ENCODE peak calls at places on chromosomes 13 and 19, in ten cellular contexts. One of them, this sample, is unnamed.

GRCh38 chr19:46296722-46297431 is at the start of gene HIF3A:
- DNase-seq in stimulated activated CD4-positive, alpha-beta T cell treated with anti-CD3 and anti-CD28 coated beads, Interleukin-4, amount 100 ng/mL, for 24 hours: no peak
- DNase-seq in cardiac muscle cell: peak; percentile 85
- DNase-seq in left ventricle myocardium inferior: peak; percentile 67
- DNase-seq in activated gamma-delta T cell treated with Interleukin-2 at 50 U/mL for 16 hours: no peak
- DNase-seq in kidney glomerular epithelial cell: no peak
- DNase-seq in H54: no peak
- DNase-seq in substantia nigra: no peak
- DNase-seq in GM10248: no peak
- DNase-seq in psoas muscle: no peak
- DNase-seq in this sample: no peak

GRCh38 chr19:43534811-43535761 is 2.1 kb downstream of the ZNF575 start:
- DNase-seq in stimulated activated CD4-positive, alpha-beta T cell treated with anti-CD3 and anti-CD28 coated beads, Interleukin-4, amount 100 ng/mL, for 24 hours: peak; percentile 25
- DNase-seq in cardiac muscle cell: peak; percentile 79
- DNase-seq in left ventricle myocardium inferior: peak; percentile 70
- DNase-seq in activated gamma-delta T cell treated with Interleukin-2 at 50 U/mL for 16 hours: peak; percentile 44
- DNase-seq in kidney glomerular epithelial cell: no peak
- DNase-seq in H54: no peak
- DNase-seq in substantia nigra: no peak
- DNase-seq in GM10248: peak; percentile 39
- DNase-seq in psoas muscle: peak; percentile 72
- DNase-seq in this sample: no peak

GRCh38 chr13:52736891-52737290 is 2.7 kb downstream of the CNMD start:
- DNase-seq in stimulated activated CD4-positive, alpha-beta T cell treated with anti-CD3 and anti-CD28 coated beads, Interleukin-4, amount 100 ng/mL, for 24 hours: no peak
- DNase-seq in cardiac muscle cell: no peak
- DNase-seq in left ventricle myocardium inferior: no peak
- DNase-seq in activated gamma-delta T cell treated with Interleukin-2 at 50 U/mL for 16 hours: no peak
- DNase-seq in kidney glomerular epithelial cell: no peak
- DNase-seq in H54: no peak
- DNase-seq in substantia nigra: no peak
- DNase-seq in GM10248: no peak
- DNase-seq in psoas muscle: no peak
- DNase-seq in this sample: no peak

GRCh38 chr19:20197747-20198146 is 30.7 kb downstream of the ZNF486 start:
- DNase-seq in stimulated activated CD4-positive, alpha-beta T cell treated with anti-CD3 and anti-CD28 coated beads, Interleukin-4, amount 100 ng/mL, for 24 hours: no peak
- DNase-seq in cardiac muscle cell: no peak
- DNase-seq in left ventricle myocardium inferior: no peak
- DNase-seq in activated gamma-delta T cell treated with Interleukin-2 at 50 U/mL for 16 hours: no peak
- DNase-seq in kidney glomerular epithelial cell: no peak
- DNase-seq in H54: no peak
- DNase-seq in substantia nigra: no peak
- DNase-seq in GM10248: no peak
- DNase-seq in psoas muscle: no peak
- DNase-seq in this sample: peak; percentile 8

GRCh38 chr13:70747305-70747704 is 639.1 kb upstream of the KLHL1 start:
- DNase-seq in stimulated activated CD4-positive, alpha-beta T cell treated with anti-CD3 and anti-CD28 coated beads, Interleukin-4, amount 100 ng/mL, for 24 hours: no peak
- DNase-seq in cardiac muscle cell: no peak
- DNase-seq in left ventricle myocardium inferior: no peak
- DNase-seq in activated gamma-delta T cell treated with Interleukin-2 at 50 U/mL for 16 hours: no peak
- DNase-seq in kidney glomerular epithelial cell: no peak
- DNase-seq in H54: no peak
- DNase-seq in substantia nigra: no peak
- DNase-seq in GM10248: no peak
- DNase-seq in psoas muscle: no peak
- DNase-seq in this sample: no peak

GRCh38 chr19:52566588-52566987 is 3.5 kb upstream of the ZNF701 start:
- DNase-seq in stimulated activated CD4-positive, alpha-beta T cell treated with anti-CD3 and anti-CD28 coated beads, Interleukin-4, amount 100 ng/mL, for 24 hours: no peak
- DNase-seq in cardiac muscle cell: peak; percentile 14
- DNase-seq in left ventricle myocardium inferior: no peak
- DNase-seq in activated gamma-delta T cell treated with Interleukin-2 at 50 U/mL for 16 hours: no peak
- DNase-seq in kidney glomerular epithelial cell: no peak
- DNase-seq in H54: peak; percentile 39
- DNase-seq in substantia nigra: no peak
- DNase-seq in GM10248: no peak
- DNase-seq in psoas muscle: no peak
- DNase-seq in this sample: peak; percentile 68

GRCh38 chr13:79679334-79679733 is 198.4 kb downstream of the NDFIP2 start:
- DNase-seq in stimulated activated CD4-positive, alpha-beta T cell treated with anti-CD3 and anti-CD28 coated beads, Interleukin-4, amount 100 ng/mL, for 24 hours: peak; percentile 30
- DNase-seq in cardiac muscle cell: peak; percentile 84
- DNase-seq in left ventricle myocardium inferior: peak; percentile 51
- DNase-seq in activated gamma-delta T cell treated with Interleukin-2 at 50 U/mL for 16 hours: peak; percentile 38
- DNase-seq in kidney glomerular epithelial cell: peak; percentile 72
- DNase-seq in H54: peak; percentile 9
- DNase-seq in substantia nigra: no peak
- DNase-seq in GM10248: peak; percentile 12
- DNase-seq in psoas muscle: peak; percentile 57
- DNase-seq in this sample: peak; percentile 28

GRCh38 chr13:114042066-114042815 is 68.4 kb upstream of the C13orf46 start:
- DNase-seq in stimulated activated CD4-positive, alpha-beta T cell treated with anti-CD3 and anti-CD28 coated beads, Interleukin-4, amount 100 ng/mL, for 24 hours: no peak
- DNase-seq in cardiac muscle cell: no peak
- DNase-seq in left ventricle myocardium inferior: no peak
- DNase-seq in activated gamma-delta T cell treated with Interleukin-2 at 50 U/mL for 16 hours: no peak
- DNase-seq in kidney glomerular epithelial cell: no peak
- DNase-seq in H54: no peak
- DNase-seq in substantia nigra: no peak
- DNase-seq in GM10248: no peak
- DNase-seq in psoas muscle: no peak
- DNase-seq in this sample: no peak

GRCh38 chr13:46866150-46866549 is 30.7 kb downstream of the HTR2A start:
- DNase-seq in stimulated activated CD4-positive, alpha-beta T cell treated with anti-CD3 and anti-CD28 coated beads, Interleukin-4, amount 100 ng/mL, for 24 hours: no peak
- DNase-seq in cardiac muscle cell: peak; percentile 85
- DNase-seq in left ventricle myocardium inferior: no peak
- DNase-seq in activated gamma-delta T cell treated with Interleukin-2 at 50 U/mL for 16 hours: no peak
- DNase-seq in kidney glomerular epithelial cell: peak; percentile 6
- DNase-seq in H54: no peak
- DNase-seq in substantia nigra: no peak
- DNase-seq in GM10248: peak; percentile 10
- DNase-seq in psoas muscle: peak; percentile 15
- DNase-seq in this sample: peak; percentile 2

GRCh38 chr19:28514166-28514565 is 698.8 kb downstream of the UQCRFS1 start:
- DNase-seq in stimulated activated CD4-positive, alpha-beta T cell treated with anti-CD3 and anti-CD28 coated beads, Interleukin-4, amount 100 ng/mL, for 24 hours: no peak
- DNase-seq in cardiac muscle cell: no peak
- DNase-seq in left ventricle myocardium inferior: no peak
- DNase-seq in activated gamma-delta T cell treated with Interleukin-2 at 50 U/mL for 16 hours: no peak
- DNase-seq in kidney glomerular epithelial cell: no peak
- DNase-seq in H54: no peak
- DNase-seq in substantia nigra: no peak
- DNase-seq in GM10248: no peak
- DNase-seq in psoas muscle: no peak
- DNase-seq in this sample: no peak

GRCh38 chr19:8161135-8161646 is 11.8 kb upstream of the FBN3 start:
- DNase-seq in stimulated activated CD4-positive, alpha-beta T cell treated with anti-CD3 and anti-CD28 coated beads, Interleukin-4, amount 100 ng/mL, for 24 hours: no peak
- DNase-seq in cardiac muscle cell: peak; percentile 13
- DNase-seq in left ventricle myocardium inferior: no peak
- DNase-seq in activated gamma-delta T cell treated with Interleukin-2 at 50 U/mL for 16 hours: no peak
- DNase-seq in kidney glomerular epithelial cell: no peak
- DNase-seq in H54: no peak
- DNase-seq in substantia nigra: no peak
- DNase-seq in GM10248: peak; percentile 29
- DNase-seq in psoas muscle: no peak
- DNase-seq in this sample: peak; percentile 38

GRCh38 chr19:31118292-31118925 is 230.8 kb downstream of the TSHZ3 start:
- DNase-seq in stimulated activated CD4-positive, alpha-beta T cell treated with anti-CD3 and anti-CD28 coated beads, Interleukin-4, amount 100 ng/mL, for 24 hours: no peak
- DNase-seq in cardiac muscle cell: no peak
- DNase-seq in left ventricle myocardium inferior: peak; percentile 17
- DNase-seq in activated gamma-delta T cell treated with Interleukin-2 at 50 U/mL for 16 hours: no peak
- DNase-seq in kidney glomerular epithelial cell: no peak
- DNase-seq in H54: no peak
- DNase-seq in substantia nigra: no peak
- DNase-seq in GM10248: no peak
- DNase-seq in psoas muscle: no peak
- DNase-seq in this sample: no peak

GRCh38 chr13:88153353-88153752 is 482.2 kb downstream of the SLITRK5 start:
- DNase-seq in stimulated activated CD4-positive, alpha-beta T cell treated with anti-CD3 and anti-CD28 coated beads, Interleukin-4, amount 100 ng/mL, for 24 hours: no peak
- DNase-seq in cardiac muscle cell: no peak
- DNase-seq in left ventricle myocardium inferior: no peak
- DNase-seq in activated gamma-delta T cell treated with Interleukin-2 at 50 U/mL for 16 hours: no peak
- DNase-seq in kidney glomerular epithelial cell: no peak
- DNase-seq in H54: no peak
- DNase-seq in substantia nigra: no peak
- DNase-seq in GM10248: no peak
- DNase-seq in psoas muscle: no peak
- DNase-seq in this sample: no peak

GRCh38 chr19:5445071-5445470 is 10.1 kb upstream of the ZNRF4 start:
- DNase-seq in stimulated activated CD4-positive, alpha-beta T cell treated with anti-CD3 and anti-CD28 coated beads, Interleukin-4, amount 100 ng/mL, for 24 hours: no peak
- DNase-seq in cardiac muscle cell: no peak
- DNase-seq in left ventricle myocardium inferior: no peak
- DNase-seq in activated gamma-delta T cell treated with Interleukin-2 at 50 U/mL for 16 hours: no peak
- DNase-seq in kidney glomerular epithelial cell: no peak
- DNase-seq in H54: no peak
- DNase-seq in substantia nigra: no peak
- DNase-seq in GM10248: no peak
- DNase-seq in psoas muscle: no peak
- DNase-seq in this sample: no peak

GRCh38 chr13:113669871-113670341 is 2.9 kb downstream of the GRK1 start:
- DNase-seq in stimulated activated CD4-positive, alpha-beta T cell treated with anti-CD3 and anti-CD28 coated beads, Interleukin-4, amount 100 ng/mL, for 24 hours: no peak
- DNase-seq in cardiac muscle cell: no peak
- DNase-seq in left ventricle myocardium inferior: peak; percentile 4
- DNase-seq in activated gamma-delta T cell treated with Interleukin-2 at 50 U/mL for 16 hours: no peak
- DNase-seq in kidney glomerular epithelial cell: no peak
- DNase-seq in H54: no peak
- DNase-seq in substantia nigra: no peak
- DNase-seq in GM10248: no peak
- DNase-seq in psoas muscle: no peak
- DNase-seq in this sample: no peak

GRCh38 chr19:16612631-16613030 is 15.4 kb downstream of the MED26 start:
- DNase-seq in stimulated activated CD4-positive, alpha-beta T cell treated with anti-CD3 and anti-CD28 coated beads, Interleukin-4, amount 100 ng/mL, for 24 hours: no peak
- DNase-seq in cardiac muscle cell: peak; percentile 61
- DNase-seq in left ventricle myocardium inferior: no peak
- DNase-seq in activated gamma-delta T cell treated with Interleukin-2 at 50 U/mL for 16 hours: no peak
- DNase-seq in kidney glomerular epithelial cell: no peak
- DNase-seq in H54: no peak
- DNase-seq in substantia nigra: no peak
- DNase-seq in GM10248: no peak
- DNase-seq in psoas muscle: no peak
- DNase-seq in this sample: no peak

GRCh38 chr13:79776538-79776937 is 295.6 kb downstream of the NDFIP2 start:
- DNase-seq in stimulated activated CD4-positive, alpha-beta T cell treated with anti-CD3 and anti-CD28 coated beads, Interleukin-4, amount 100 ng/mL, for 24 hours: no peak
- DNase-seq in cardiac muscle cell: peak; percentile 28
- DNase-seq in left ventricle myocardium inferior: no peak
- DNase-seq in activated gamma-delta T cell treated with Interleukin-2 at 50 U/mL for 16 hours: no peak
- DNase-seq in kidney glomerular epithelial cell: no peak
- DNase-seq in H54: no peak
- DNase-seq in substantia nigra: no peak
- DNase-seq in GM10248: no peak
- DNase-seq in psoas muscle: no peak
- DNase-seq in this sample: no peak

GRCh38 chr19:34214040-34214439 is 40.3 kb upstream of the GARRE1 start:
- DNase-seq in stimulated activated CD4-positive, alpha-beta T cell treated with anti-CD3 and anti-CD28 coated beads, Interleukin-4, amount 100 ng/mL, for 24 hours: no peak
- DNase-seq in cardiac muscle cell: no peak
- DNase-seq in left ventricle myocardium inferior: no peak
- DNase-seq in activated gamma-delta T cell treated with Interleukin-2 at 50 U/mL for 16 hours: no peak
- DNase-seq in kidney glomerular epithelial cell: no peak
- DNase-seq in H54: no peak
- DNase-seq in substantia nigra: no peak
- DNase-seq in GM10248: no peak
- DNase-seq in psoas muscle: no peak
- DNase-seq in this sample: no peak

GRCh38 chr13:37173214-37173613 is 67.8 kb upstream of the CSNK1A1L start:
- DNase-seq in stimulated activated CD4-positive, alpha-beta T cell treated with anti-CD3 and anti-CD28 coated beads, Interleukin-4, amount 100 ng/mL, for 24 hours: no peak
- DNase-seq in cardiac muscle cell: peak; percentile 39
- DNase-seq in left ventricle myocardium inferior: no peak
- DNase-seq in activated gamma-delta T cell treated with Interleukin-2 at 50 U/mL for 16 hours: no peak
- DNase-seq in kidney glomerular epithelial cell: no peak
- DNase-seq in H54: no peak
- DNase-seq in substantia nigra: no peak
- DNase-seq in GM10248: no peak
- DNase-seq in psoas muscle: no peak
- DNase-seq in this sample: no peak

GRCh38 chr13:95874286-95874685 is 178.9 kb downstream of the UGGT2 start:
- DNase-seq in stimulated activated CD4-positive, alpha-beta T cell treated with anti-CD3 and anti-CD28 coated beads, Interleukin-4, amount 100 ng/mL, for 24 hours: no peak
- DNase-seq in cardiac muscle cell: no peak
- DNase-seq in left ventricle myocardium inferior: no peak
- DNase-seq in activated gamma-delta T cell treated with Interleukin-2 at 50 U/mL for 16 hours: no peak
- DNase-seq in kidney glomerular epithelial cell: peak; percentile 24
- DNase-seq in H54: no peak
- DNase-seq in substantia nigra: no peak
- DNase-seq in GM10248: no peak
- DNase-seq in psoas muscle: no peak
- DNase-seq in this sample: peak; percentile 39

GRCh38 chr13:73092831-73093230 is 34.0 kb downstream of the KLF5 start:
- DNase-seq in stimulated activated CD4-positive, alpha-beta T cell treated with anti-CD3 and anti-CD28 coated beads, Interleukin-4, amount 100 ng/mL, for 24 hours: no peak
- DNase-seq in cardiac muscle cell: no peak
- DNase-seq in left ventricle myocardium inferior: no peak
- DNase-seq in activated gamma-delta T cell treated with Interleukin-2 at 50 U/mL for 16 hours: no peak
- DNase-seq in kidney glomerular epithelial cell: no peak
- DNase-seq in H54: no peak
- DNase-seq in substantia nigra: no peak
- DNase-seq in GM10248: no peak
- DNase-seq in psoas muscle: no peak
- DNase-seq in this sample: no peak

GRCh38 chr13:104592545-104593250 is 1526.5 kb upstream of the SLC10A2 start:
- DNase-seq in stimulated activated CD4-positive, alpha-beta T cell treated with anti-CD3 and anti-CD28 coated beads, Interleukin-4, amount 100 ng/mL, for 24 hours: no peak
- DNase-seq in cardiac muscle cell: no peak
- DNase-seq in left ventricle myocardium inferior: no peak
- DNase-seq in activated gamma-delta T cell treated with Interleukin-2 at 50 U/mL for 16 hours: no peak
- DNase-seq in kidney glomerular epithelial cell: no peak
- DNase-seq in H54: no peak
- DNase-seq in substantia nigra: no peak
- DNase-seq in GM10248: no peak
- DNase-seq in psoas muscle: no peak
- DNase-seq in this sample: no peak

GRCh38 chr19:23887642-23888041 is 27.0 kb upstream of the ZNF726 start:
- DNase-seq in stimulated activated CD4-positive, alpha-beta T cell treated with anti-CD3 and anti-CD28 coated beads, Interleukin-4, amount 100 ng/mL, for 24 hours: no peak
- DNase-seq in cardiac muscle cell: no peak
- DNase-seq in left ventricle myocardium inferior: no peak
- DNase-seq in activated gamma-delta T cell treated with Interleukin-2 at 50 U/mL for 16 hours: no peak
- DNase-seq in kidney glomerular epithelial cell: no peak
- DNase-seq in H54: no peak
- DNase-seq in substantia nigra: no peak
- DNase-seq in GM10248: no peak
- DNase-seq in psoas muscle: no peak
- DNase-seq in this sample: no peak

GRCh38 chr13:76380436-76381065 is 505.7 kb downstream of the KCTD12 start:
- DNase-seq in stimulated activated CD4-positive, alpha-beta T cell treated with anti-CD3 and anti-CD28 coated beads, Interleukin-4, amount 100 ng/mL, for 24 hours: no peak
- DNase-seq in cardiac muscle cell: peak; percentile 84
- DNase-seq in left ventricle myocardium inferior: no peak
- DNase-seq in activated gamma-delta T cell treated with Interleukin-2 at 50 U/mL for 16 hours: no peak
- DNase-seq in kidney glomerular epithelial cell: no peak
- DNase-seq in H54: no peak
- DNase-seq in substantia nigra: no peak
- DNase-seq in GM10248: no peak
- DNase-seq in psoas muscle: no peak
- DNase-seq in this sample: no peak

GRCh38 chr13:97491452-97491851 is 57.5 kb downstream of the RAP2A start:
- DNase-seq in stimulated activated CD4-positive, alpha-beta T cell treated with anti-CD3 and anti-CD28 coated beads, Interleukin-4, amount 100 ng/mL, for 24 hours: no peak
- DNase-seq in cardiac muscle cell: no peak
- DNase-seq in left ventricle myocardium inferior: no peak
- DNase-seq in activated gamma-delta T cell treated with Interleukin-2 at 50 U/mL for 16 hours: no peak
- DNase-seq in kidney glomerular epithelial cell: no peak
- DNase-seq in H54: no peak
- DNase-seq in substantia nigra: no peak
- DNase-seq in GM10248: no peak
- DNase-seq in psoas muscle: no peak
- DNase-seq in this sample: no peak

GRCh38 chr19:12450817-12451216 is 10.0 kb upstream of the ZNF443 start:
- DNase-seq in stimulated activated CD4-positive, alpha-beta T cell treated with anti-CD3 and anti-CD28 coated beads, Interleukin-4, amount 100 ng/mL, for 24 hours: no peak
- DNase-seq in cardiac muscle cell: no peak
- DNase-seq in left ventricle myocardium inferior: no peak
- DNase-seq in activated gamma-delta T cell treated with Interleukin-2 at 50 U/mL for 16 hours: no peak
- DNase-seq in kidney glomerular epithelial cell: no peak
- DNase-seq in H54: no peak
- DNase-seq in substantia nigra: no peak
- DNase-seq in GM10248: no peak
- DNase-seq in psoas muscle: no peak
- DNase-seq in this sample: peak; percentile 12

GRCh38 chr13:61777902-61778301 is 362.3 kb upstream of the PCDH20 start:
- DNase-seq in stimulated activated CD4-positive, alpha-beta T cell treated with anti-CD3 and anti-CD28 coated beads, Interleukin-4, amount 100 ng/mL, for 24 hours: no peak
- DNase-seq in cardiac muscle cell: peak; percentile 48
- DNase-seq in left ventricle myocardium inferior: no peak
- DNase-seq in activated gamma-delta T cell treated with Interleukin-2 at 50 U/mL for 16 hours: no peak
- DNase-seq in kidney glomerular epithelial cell: no peak
- DNase-seq in H54: no peak
- DNase-seq in substantia nigra: no peak
- DNase-seq in GM10248: no peak
- DNase-seq in psoas muscle: no peak
- DNase-seq in this sample: no peak

GRCh38 chr13:79735228-79735627 is 254.3 kb downstream of the NDFIP2 start:
- DNase-seq in stimulated activated CD4-positive, alpha-beta T cell treated with anti-CD3 and anti-CD28 coated beads, Interleukin-4, amount 100 ng/mL, for 24 hours: no peak
- DNase-seq in cardiac muscle cell: peak; percentile 65
- DNase-seq in left ventricle myocardium inferior: no peak
- DNase-seq in activated gamma-delta T cell treated with Interleukin-2 at 50 U/mL for 16 hours: no peak
- DNase-seq in kidney glomerular epithelial cell: no peak
- DNase-seq in H54: no peak
- DNase-seq in substantia nigra: no peak
- DNase-seq in GM10248: no peak
- DNase-seq in psoas muscle: no peak
- DNase-seq in this sample: no peak

This sample was measured in Caki2.